ENCODE peak calls at places on chromosomes 7 and 10, in six cellular contexts. X, O, A, G, E and W are unnamed samples.

GRCh38 chr10:73810358-73810734 is 1.1 kb downstream of the NDST2 start:
- DNase-seq in X (no peak), O (no peak), A (no peak), G (no peak), E (no peak), W (no peak)

GRCh38 chr7:101940151-101940550 is 122.7 kb downstream of the CUX1 start:
- DNase-seq in X (no peak), O (no peak), A (peak), G (no peak), E (no peak), W (no peak)

GRCh38 chr10:112852308-112852707 is 97.7 kb upstream of the TCF7L2 start:
- DNase-seq in X (peak), O (peak), A (no peak), G (peak), E (no peak), W (no peak)

GRCh38 chr7:94620703-94621118 is 35.2 kb downstream of the SGCE start:
- DNase-seq in X (peak), O (peak), A (peak), G (peak), E (peak), W (peak)

GRCh38 chr10:92238586-92239098 is 52.2 kb downstream of the CPEB3 start:
- DNase-seq in X (peak), O (peak), A (peak), G (peak), E (peak), W (peak)

GRCh38 chr7:24936121-24936824 is 43.7 kb downstream of the OSBPL3 start:
- DNase-seq in X (no peak), O (no peak), A (no peak), G (no peak), E (peak), W (no peak)

GRCh38 chr10:30047430-30047829 is 12.0 kb downstream of the JCAD start:
- DNase-seq in X (no peak), O (no peak), A (no peak), G (no peak), E (no peak), W (no peak)

GRCh38 chr7:95693551-95694333 is 78.6 kb upstream of the DYNC1I1 start:
- DNase-seq in X (peak), O (no peak), A (no peak), G (no peak), E (peak), W (no peak)

GRCh38 chr7:138979988-138980574 is 1.1 kb downstream of the KIAA1549 start:
- DNase-seq in X (no peak), O (no peak), A (no peak), G (no peak), E (no peak), W (no peak)

GRCh38 chr10:114045071-114045737 is 1.5 kb downstream of the ADRB1 start:
- DNase-seq in X (peak), O (no peak), A (peak), G (no peak), E (no peak), W (no peak)

GRCh38 chr7:139078911-139079310 is 30.6 kb downstream of the ZC3HAV1 start:
- DNase-seq in X (no peak), O (no peak), A (no peak), G (no peak), E (no peak), W (no peak)

GRCh38 chr10:67607472-67607871 is 88.5 kb downstream of the CTNNA3 start:
- DNase-seq in X (peak), O (no peak), A (no peak), G (no peak), E (peak), W (no peak)

GRCh38 chr10:3848005-3848767 is 63.2 kb upstream of the KLF6 start:
- DNase-seq in X (no peak), O (no peak), A (no peak), G (no peak), E (peak), W (no peak)

GRCh38 chr10:87095241-87095945 is 387 bp downstream of the SHLD2 start:
- DNase-seq in X (peak), O (peak), A (peak), G (peak), E (peak), W (peak)

GRCh38 chr10:42544945-42545344 is 93.4 kb downstream of the ZNF33B start:
- DNase-seq in X (no peak), O (no peak), A (no peak), G (no peak), E (no peak), W (no peak)

GRCh38 chr7:117271566-117271965 is 51.3 kb downstream of the WNT2 start:
- DNase-seq in X (no peak), O (no peak), A (no peak), G (no peak), E (no peak), W (no peak)

GRCh38 chr10:24618401-24618800 is 105.3 kb downstream of the ARHGAP21 start:
- DNase-seq in X (no peak), O (no peak), A (no peak), G (no peak), E (no peak), W (no peak)

GRCh38 chr10:3747248-3747960 is 37.6 kb downstream of the KLF6 start:
- DNase-seq in X (no peak), O (no peak), A (no peak), G (no peak), E (no peak), W (no peak)

GRCh38 chr10:112613620-112614019 is 166.6 kb downstream of the VTI1A start:
- DNase-seq in X (no peak), O (no peak), A (no peak), G (no peak), E (no peak), W (no peak)

GRCh38 chr7:110531186-110531585 is 559.7 kb upstream of the LRRN3 start:
- DNase-seq in X (no peak), O (no peak), A (no peak), G (no peak), E (peak), W (no peak)

GRCh38 chr7:120714945-120715344 is 143.0 kb downstream of the TSPAN12 start:
- DNase-seq in X (no peak), O (no peak), A (no peak), G (no peak), E (no peak), W (no peak)

GRCh38 chr10:117790621-117791020 is 248.1 kb downstream of the EMX2 start:
- DNase-seq in X (no peak), O (no peak), A (no peak), G (no peak), E (no peak), W (no peak)

GRCh38 chr7:104960741-104961479 is 53.1 kb upstream of the KMT2E start:
- DNase-seq in X (peak), O (peak), A (no peak), G (no peak), E (no peak), W (no peak)

GRCh38 chr10:49550563-49550962 is 11.6 kb upstream of the ERCC6 start:
- DNase-seq in X (no peak), O (no peak), A (no peak), G (no peak), E (peak), W (no peak)

GRCh38 chr7:158742065-158742821 is 37.6 kb upstream of the NCAPG2 start:
- DNase-seq in X (no peak), O (no peak), A (no peak), G (peak), E (no peak), W (no peak)

GRCh38 chr10:60336901-60337630 is 52.6 kb downstream of the ANK3 start:
- DNase-seq in X (no peak), O (no peak), A (no peak), G (no peak), E (no peak), W (no peak)
- TF ChIP-seq POLR2A in X (no peak), O (no peak), A (no peak), G (no peak), E (no peak), W (no peak)

GRCh38 chr10:102397222-102398171 is 2.0 kb downstream of the NFKB2 start:
- DNase-seq in X (no peak), O (no peak), A (no peak), G (no peak), E (no peak), W (no peak)
- TF ChIP-seq POLR2A in X (no peak), O (no peak), A (no peak), G (no peak), E (no peak), W (no peak)

GRCh38 chr7:33669251-33669670 is 236.1 kb upstream of the BMPER start:
- DNase-seq in X (no peak), O (no peak), A (no peak), G (no peak), E (no peak), W (no peak)
- TF ChIP-seq POLR2A in X (no peak), O (no peak), A (no peak), G (no peak), E (no peak), W (no peak)

DNA sequence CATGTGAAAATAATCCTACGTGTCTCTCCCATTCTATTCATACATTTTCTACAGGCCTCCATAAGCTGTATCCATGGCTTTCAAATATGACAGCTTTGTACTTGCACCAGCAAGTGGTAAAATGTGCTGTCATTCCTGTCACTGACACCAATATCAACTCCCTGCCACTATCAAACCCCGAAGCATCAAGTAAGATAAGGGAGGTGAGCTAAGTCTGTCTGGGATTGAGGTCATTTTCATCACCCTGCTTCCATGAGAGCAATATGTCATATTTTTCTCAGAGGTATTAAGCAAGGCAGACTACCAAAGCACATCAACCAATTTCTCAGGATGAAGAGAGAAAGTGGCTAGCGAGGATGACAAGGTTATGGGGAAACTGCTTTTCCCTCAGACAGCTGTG is 11.1 kb downstream of the GPR22 start:
- DNase-seq in X (no peak), O (no peak), A (no peak), G (no peak), E (no peak), W (no peak)
- TF ChIP-seq POLR2A in X (no peak), O (no peak), A (no peak), G (no peak), E (no peak), W (no peak)